ENCODE peak calls at places on chromosomes 3 and 15, in ten cellular contexts. O is OCI-LY7, Z is esophagus squamous epithelium, S is cardiac muscle cell, Y is neuronal stem cell, V is GM23338, W is SJCRH30, U is pancreas, N is upper lobe of left lung, R is suprapubic skin. M is an unnamed sample.
A peak's percentile ranks its signal among the peaks of the same experiment; 100 is the strongest.

GRCh38 chr15:63944681-63944955 is 101.7 kb downstream of the DAPK2 start:
- DNase-seq in O (no peak), Z (no peak), S (no peak), Y (no peak), V (no peak), W (no peak), U (no peak), N (no peak), R (no peak), M (no peak)

GRCh38 chr15:91965501-91966180 is 112.1 kb downstream of the SLCO3A1 start:
- DNase-seq in O (no peak), Z (no peak), S (peak; percentile 53), Y (no peak), V (no peak), W (no peak), U (no peak), N (no peak), R (no peak), M (no peak)

GRCh38 chr15:70505411-70505919 is 257.9 kb downstream of the UACA start:
- DNase-seq in O (no peak), Z (no peak), S (peak; percentile 81), Y (no peak), V (no peak), W (peak; percentile 69), U (no peak), N (peak; percentile 55), R (no peak), M (no peak)

GRCh38 chr15:99076109-99076508 is 28.8 kb upstream of the SYNM start:
- DNase-seq in O (peak; percentile 18), Z (no peak), S (no peak), Y (no peak), V (no peak), W (no peak), U (no peak), N (no peak), R (no peak), M (no peak)

GRCh38 chr3:43105224-43105596 is 669 bp downstream of the POMGNT2 start:
- DNase-seq in O (no peak), Z (no peak), S (no peak), Y (no peak), V (peak; percentile 22), W (no peak), U (peak; percentile 10), N (no peak), R (no peak), M (no peak)

GRCh38 chr3:14057701-14058100 is 67.0 kb downstream of the CHCHD4 start:
- DNase-seq in O (no peak), Z (no peak), S (peak; percentile 0), Y (no peak), V (no peak), W (no peak), U (no peak), N (no peak), R (no peak), M (no peak)

GRCh38 chr3:27729748-27730611 is 7.9 kb upstream of the EOMES start:
- DNase-seq in O (no peak), Z (no peak), S (peak; percentile 54), Y (no peak), V (peak; percentile 74), W (no peak), U (no peak), N (no peak), R (no peak), M (no peak)

GRCh38 chr3:170602556-170602955 is 16.7 kb upstream of the SLC7A14 start:
- DNase-seq in O (no peak), Z (no peak), S (no peak), Y (no peak), V (no peak), W (no peak), U (no peak), N (no peak), R (no peak), M (no peak)

GRCh38 chr15:78714890-78715289 is 73.9 kb upstream of the CHRNB4 start:
- DNase-seq in O (peak; percentile 46), Z (no peak), S (peak; percentile 12), Y (no peak), V (peak; percentile 36), W (no peak), U (no peak), N (no peak), R (no peak), M (no peak)

GRCh38 chr15:82894971-82895520 is 57.5 kb downstream of the HOMER2 start:
- DNase-seq in O (no peak), Z (no peak), S (no peak), Y (peak; percentile 38), V (peak; percentile 74), W (peak; percentile 88), U (no peak), N (no peak), R (no peak), M (no peak)

GRCh38 chr3:194245975-194246561 is 105.1 kb downstream of the CPN2 start:
- DNase-seq in O (no peak), Z (no peak), S (peak; percentile 32), Y (no peak), V (peak; percentile 57), W (no peak), U (no peak), N (no peak), R (no peak), M (no peak)

DNA sequence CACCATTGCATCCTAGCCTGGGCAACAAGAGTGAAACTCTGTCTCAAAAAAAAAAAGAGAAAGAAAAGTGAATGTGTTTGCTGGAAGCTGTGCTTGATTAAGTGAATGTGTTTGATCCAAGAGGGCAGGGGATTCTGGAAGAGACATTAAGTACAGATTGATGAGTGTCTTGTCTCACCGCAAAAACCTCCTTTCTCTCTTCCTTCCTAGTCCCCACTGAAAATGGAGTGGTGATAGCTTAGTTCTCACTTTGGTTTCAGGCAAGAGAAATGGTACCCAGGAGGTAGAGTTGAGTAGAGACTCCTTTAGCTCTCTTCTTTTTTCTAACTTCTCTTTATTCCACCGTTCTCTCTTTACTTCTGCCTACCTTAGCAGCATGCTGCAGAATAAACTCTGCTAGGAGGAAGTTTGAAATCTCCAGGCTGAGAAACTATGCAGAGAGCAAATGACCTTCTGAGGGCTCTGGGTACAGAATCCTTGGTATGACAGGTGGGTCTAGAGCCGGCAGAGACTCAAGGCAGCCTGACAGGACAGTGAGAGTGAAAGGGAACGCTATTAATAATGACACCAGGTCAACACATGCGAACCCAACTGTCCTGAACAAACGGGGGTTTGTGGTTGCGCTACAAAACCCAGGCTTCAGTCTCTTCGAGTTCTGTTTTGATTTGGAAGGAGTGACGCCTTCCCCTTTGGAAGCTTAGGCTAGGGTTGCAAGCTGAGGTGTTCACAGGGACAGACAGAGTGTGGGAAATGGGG is 74.9 kb downstream of the SMAD3 start:
- DNase-seq in O (no peak), Z (no peak), S (no peak), Y (no peak), V (no peak), W (no peak), U (no peak), N (peak; percentile 17), R (no peak), M (no peak)
- H3K36me3 ChIP-seq in O (no peaks in the 10 kb centered on the region), Z (no peaks in the 10 kb centered on the region), S (no peaks in the 10 kb centered on the region), Y (no peaks in the 10 kb centered on the region), V (no peaks in the 10 kb centered on the region), W (no peaks in the 10 kb centered on the region), U (no peaks in the 10 kb centered on the region), N (no peaks in the 10 kb centered on the region), R (no peaks in the 10 kb centered on the region), M (no peaks in the 10 kb centered on the region)

GRCh38 chr3:71104586-71104985 is 478.9 kb downstream of the FOXP1 start:
- DNase-seq in O (no peak), Z (no peak), S (no peak), Y (no peak), V (no peak), W (no peak), U (no peak), N (no peak), R (no peak), M (no peak)
- H3K4me1 ChIP-seq in O (no peaks in the 10 kb centered on the region), Z (peaks cover 81% of the 10 kb centered on the region), S (no peaks in the 10 kb centered on the region), Y (peaks cover 42% of the 10 kb centered on the region), V (no peaks in the 10 kb centered on the region), W (peaks cover 34% of the 10 kb centered on the region), U (peaks cover 36% of the 10 kb centered on the region), N (peaks cover 51% of the 10 kb centered on the region), R (peaks cover 46% of the 10 kb centered on the region), M (peaks cover 30% of the 10 kb centered on the region)

DNA sequence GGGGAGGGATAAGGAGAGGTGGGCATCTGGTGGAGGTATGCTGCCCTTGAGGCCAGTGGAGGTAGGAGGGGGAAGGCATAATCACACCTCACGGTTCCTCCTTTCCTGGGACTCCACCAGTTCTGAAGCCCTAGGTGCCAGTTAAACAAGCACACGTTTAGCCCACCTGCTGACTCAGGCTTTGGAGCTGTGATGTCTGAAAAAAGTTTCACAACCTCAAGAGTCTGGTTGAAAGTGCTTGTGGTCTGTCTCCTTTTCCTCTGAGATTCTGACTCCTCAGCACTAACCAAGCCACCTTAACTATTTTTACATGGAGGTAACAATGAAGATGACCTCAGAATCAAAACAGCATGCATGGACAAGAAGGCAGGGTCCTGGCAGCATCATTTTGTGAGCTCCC is 23.0 kb downstream of the HPS3 start:
- DNase-seq in O (no peak), Z (no peak), S (peak; percentile 62), Y (no peak), V (no peak), W (no peak), U (no peak), N (no peak), R (no peak), M (no peak)
- H3K36me3 ChIP-seq in O (peaks cover 89% of the 10 kb centered on the region), Z (peaks cover 94% of the 10 kb centered on the region), S (no peaks in the 10 kb centered on the region), Y (peaks cover 4% of the 10 kb centered on the region), V (peaks cover 22% of the 10 kb centered on the region), W (no peaks in the 10 kb centered on the region), U (peaks cover 16% of the 10 kb centered on the region), N (peaks cover 83% of the 10 kb centered on the region), R (peaks cover 36% of the 10 kb centered on the region), M (peaks cover 26% of the 10 kb centered on the region)

DNA sequence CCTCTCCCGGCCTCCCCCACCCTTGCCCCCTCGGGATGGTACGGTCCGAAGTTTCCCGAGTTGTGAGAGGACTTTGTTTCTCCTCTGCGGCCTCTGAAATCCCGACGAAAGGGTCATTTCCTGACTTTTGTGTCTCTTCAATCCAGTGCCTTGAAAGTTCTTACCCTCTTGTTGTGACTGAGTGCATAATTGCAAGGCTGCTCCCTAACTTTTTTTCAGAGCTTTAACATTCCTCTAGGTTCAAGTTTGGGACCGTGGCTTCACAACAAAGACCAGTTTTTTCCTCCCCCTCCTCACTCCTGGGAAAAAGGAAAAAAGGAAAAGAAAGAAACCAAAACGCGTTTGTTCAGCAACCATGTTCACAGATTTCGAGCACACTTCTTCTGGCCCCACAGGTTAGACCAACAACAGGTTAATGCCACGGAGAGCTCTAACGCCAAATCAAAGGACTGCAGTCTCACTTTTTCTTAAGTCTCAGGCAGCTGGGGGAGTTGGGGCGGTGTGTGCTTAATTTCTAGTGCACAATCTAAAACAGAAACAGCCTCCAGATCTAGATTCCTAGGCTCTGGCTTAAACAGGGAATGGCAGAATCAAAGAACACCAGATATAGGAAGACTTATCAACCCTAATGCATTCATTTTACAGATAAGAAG is 139.0 kb downstream of the TMCO5A start:
- DNase-seq in O (peak; percentile 69), Z (no peak), S (peak; percentile 38), Y (no peak), V (peak; percentile 38), W (peak; percentile 83), U (no peak), N (no peak), R (no peak), M (no peak)
- H3K4me1 ChIP-seq in O (peaks cover 94% of the 10 kb centered on the region), Z (peaks cover 71% of the 10 kb centered on the region), S (peaks cover 42% of the 10 kb centered on the region), Y (peaks cover 68% of the 10 kb centered on the region), V (peaks cover 48% of the 10 kb centered on the region), W (peaks cover 12% of the 10 kb centered on the region), U (no peaks in the 10 kb centered on the region), N (peaks cover 37% of the 10 kb centered on the region), R (peaks cover 73% of the 10 kb centered on the region), M (no peaks in the 10 kb centered on the region)

GRCh38 chr3:136899622-136900158 is 37.7 kb downstream of the NCK1 start:
- DNase-seq in O (no peak), Z (no peak), S (peak; percentile 13), Y (no peak), V (no peak), W (no peak), U (no peak), N (no peak), R (no peak), M (no peak)
- H3K36me3 ChIP-seq in O (peaks cover 69% of the 10 kb centered on the region), Z (peaks cover 7% of the 10 kb centered on the region), S (no peaks in the 10 kb centered on the region), Y (peaks cover 2% of the 10 kb centered on the region), V (no peaks in the 10 kb centered on the region), W (peaks cover 9% of the 10 kb centered on the region), U (no peaks in the 10 kb centered on the region), N (no peaks in the 10 kb centered on the region), R (peaks cover 6% of the 10 kb centered on the region), M (peaks cover 4% of the 10 kb centered on the region)

M was measured in effector memory CD4-positive, alpha-beta T cell.